ENCODE peak calls at places on chromosome 6, in nine cellular contexts. I, Z, S, N, U, L, Y, J and M are unnamed samples.

GRCh38 chr6:55963301-55963700 is 87.9 kb upstream of the BMP5 start:
- DNase-seq in J (peak), S (no peak), U (no peak), L (no peak), N (no peak), Y (no peak), I (peak), Z (no peak), M (no peak)

GRCh38 chr6:16370943-16371342 is 132.6 kb downstream of the GMPR start:
- DNase-seq in S (no peak), J (no peak), Y (no peak), U (no peak), L (no peak), Z (no peak), N (no peak), I (no peak), M (no peak)

GRCh38 chr6:36716476-36717093 is 19.0 kb downstream of the RAB44 start:
- DNase-seq in J (no peak), S (peak), L (no peak), I (no peak), Y (no peak), U (no peak), N (no peak), Z (no peak), M (no peak)

GRCh38 chr6:160742090-160742489 is 40.0 kb downstream of the PLG start:
- DNase-seq in L (no peak), U (peak), J (no peak), Z (no peak), S (no peak), Y (no peak), N (no peak), I (no peak), M (no peak)

GRCh38 chr6:122071950-122072647 is 327.4 kb upstream of the HSF2 start:
- DNase-seq in N (no peak), L (no peak), I (no peak), Z (no peak), S (no peak), U (no peak), J (no peak), Y (no peak), M (no peak)

GRCh38 chr6:43308101-43308989 is at the start of gene CRIP3:
- DNase-seq in N (no peak), J (peak), U (peak), Y (peak), S (peak), Z (peak), L (no peak), I (no peak), M (peak)

GRCh38 chr6:17280552-17281090 is 540 bp upstream of the RBM24 start:
- DNase-seq in N (peak), Z (peak), L (peak), S (peak), J (no peak), U (no peak), I (peak), Y (no peak), M (peak)

GRCh38 chr6:147207351-147207750 is 3.1 kb downstream of the STXBP5 start:
- DNase-seq in S (no peak), J (peak), N (no peak), I (no peak), Y (no peak), L (no peak), U (no peak), Z (no peak), M (no peak)

GRCh38 chr6:144131248-144131709 is 19.0 kb upstream of the STX11 start:
- DNase-seq in U (peak), Z (peak), L (no peak), N (no peak), J (peak), S (no peak), I (no peak), Y (no peak), M (no peak)

GRCh38 chr6:114315841-114316595 is 26.8 kb downstream of the HS3ST5 start:
- DNase-seq in Y (no peak), L (no peak), J (no peak), N (no peak), S (no peak), Z (no peak), U (no peak), I (no peak), M (no peak)

GRCh38 chr6:148980234-148980633 is 233.4 kb downstream of the UST start:
- DNase-seq in L (no peak), Y (no peak), J (no peak), S (no peak), I (no peak), Z (no peak), N (no peak), U (no peak), M (no peak)

GRCh38 chr6:33595001-33595846 is 15.1 kb upstream of the BAK1 start:
- DNase-seq in U (no peak), J (peak), N (no peak), L (no peak), I (no peak), Z (no peak), Y (no peak), S (no peak), M (no peak)

GRCh38 chr6:52724406-52725121 is 38.7 kb downstream of the GSTA2 start:
- DNase-seq in Z (peak), U (peak), S (peak), L (peak), N (peak), J (peak), I (peak), Y (peak), M (peak)

GRCh38 chr6:82337688-82338257 is 25.8 kb upstream of the TPBG start:
- DNase-seq in L (no peak), S (no peak), U (no peak), J (no peak), Y (no peak), N (no peak), I (no peak), Z (no peak), M (no peak)

GRCh38 chr6:56804996-56805395 is 149.9 kb upstream of the BEND6 start:
- DNase-seq in L (no peak), J (peak), N (no peak), U (no peak), S (no peak), Z (no peak), Y (no peak), I (no peak), M (no peak)

GRCh38 chr6:147287869-147288271 is 83.7 kb downstream of the STXBP5 start:
- DNase-seq in J (peak), I (no peak), N (no peak), S (no peak), L (no peak), Z (no peak), U (no peak), Y (no peak), M (no peak)

GRCh38 chr6:132333639-132334516 is 67.4 kb downstream of the MOXD1 start:
- DNase-seq in Z (no peak), S (peak), J (peak), L (no peak), U (no peak), I (no peak), N (no peak), Y (no peak), M (no peak)

GRCh38 chr6:98984102-98984501 is 36.4 kb upstream of the FBXL4 start:
- DNase-seq in L (no peak), S (no peak), I (peak), Y (no peak), Z (no peak), U (no peak), N (no peak), J (no peak), M (no peak)

GRCh38 chr6:95091823-95092436 is 485.4 kb upstream of the MANEA start:
- DNase-seq in Y (no peak), I (no peak), Z (peak), L (no peak), U (peak), S (no peak), J (peak), N (no peak), M (no peak)

GRCh38 chr6:129801909-129802308 is 59.2 kb downstream of the TMEM244 start:
- DNase-seq in Y (no peak), U (no peak), N (no peak), Z (no peak), I (no peak), J (no peak), L (no peak), S (no peak), M (no peak)

GRCh38 chr6:160337301-160337700 is 10.9 kb upstream of the SLC22A3 start:
- DNase-seq in Y (no peak), N (no peak), I (no peak), L (no peak), S (no peak), U (no peak), J (no peak), Z (no peak), M (no peak)

GRCh38 chr6:138631566-138631965 is 132.3 kb upstream of the NHSL1 start:
- DNase-seq in I (no peak), S (no peak), Z (no peak), Y (no peak), J (no peak), N (no peak), L (no peak), U (no peak), M (no peak)

GRCh38 chr6:132907231-132907630 is 92.9 kb downstream of the RPS12 start:
- DNase-seq in I (no peak), Y (no peak), S (no peak), L (no peak), J (no peak), U (no peak), Z (no peak), N (no peak), M (no peak)

GRCh38 chr6:1757133-1757532 is 147.4 kb downstream of the FOXC1 start:
- DNase-seq in U (no peak), S (no peak), N (no peak), Y (no peak), I (no peak), Z (no peak), J (no peak), L (no peak), M (no peak)

GRCh38 chr6:38588631-38589366 is 50.9 kb downstream of the BTBD9 start:
- DNase-seq in U (no peak), L (no peak), J (no peak), S (no peak), Y (no peak), N (no peak), I (no peak), Z (no peak), M (no peak)

GRCh38 chr6:22101163-22101562 is 195.7 kb downstream of the PRL start:
- DNase-seq in L (no peak), I (no peak), J (no peak), U (no peak), N (no peak), Y (no peak), Z (no peak), S (no peak), M (no peak)

GRCh38 chr6:170087946-170088348 is 202.9 kb downstream of the DLL1 start:
- DNase-seq in J (no peak), U (peak), Y (peak), Z (peak), I (peak), L (peak), S (no peak), N (no peak), M (peak)

GRCh38 chr6:128710305-128710704 is 172.6 kb upstream of the LAMA2 start:
- DNase-seq in J (no peak), N (no peak), S (no peak), L (no peak), U (no peak), Y (no peak), Z (no peak), I (no peak), M (no peak)

GRCh38 chr6:100593522-100593921 is 128.8 kb upstream of the SIM1 start:
- DNase-seq in S (no peak), J (peak), L (no peak), I (no peak), N (no peak), U (no peak), Z (no peak), Y (no peak), M (peak)

GRCh38 chr6:40350942-40351217 is 236.3 kb downstream of the LRFN2 start:
- DNase-seq in U (no peak), I (no peak), Y (no peak), N (peak), S (no peak), Z (no peak), L (no peak), J (no peak), M (no peak)

GRCh38 chr6:16630035-16630643 is 131.1 kb downstream of the ATXN1 start:
- DNase-seq in I (no peak), L (no peak), J (no peak), N (no peak), U (no peak), S (no peak), Y (no peak), Z (no peak), M (no peak)

DNA sequence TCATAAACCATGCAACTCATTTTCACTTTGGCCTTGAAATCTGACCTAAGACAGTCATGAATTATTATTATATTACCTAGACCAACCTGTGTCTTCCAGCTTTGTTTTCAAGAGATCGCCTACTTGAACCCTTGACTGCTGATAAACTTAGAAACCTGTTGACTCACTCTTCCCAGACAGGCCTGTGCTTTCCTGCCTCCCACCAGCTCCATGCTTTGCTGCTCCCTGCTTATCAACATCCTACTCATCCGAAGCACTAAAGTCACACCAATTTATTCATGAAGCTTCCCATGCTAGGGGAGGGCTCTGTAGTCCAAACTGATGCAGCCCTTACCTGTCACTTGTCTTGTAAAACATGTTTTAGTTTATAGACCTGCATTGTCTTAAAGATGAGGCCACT is 177.9 kb downstream of the SYNE1 start:
- DNase-seq in Z (no peak), J (no peak), I (no peak), L (no peak), Y (no peak), U (no peak), N (no peak), S (no peak), M (no peak)
- TF ChIP-seq CTCF in Z (no peak), J (no peak), I (no peak), L (no peak), Y (no peak), U (no peak), N (no peak), S (no peak), M (no peak)

GRCh38 chr6:167782698-167783517 is 43.8 kb upstream of the AFDN start:
- DNase-seq in J (no peak), I (no peak), Y (no peak), S (no peak), U (no peak), L (peak), N (no peak), Z (no peak), M (no peak)
- TF ChIP-seq CTCF in J (no peak), I (no peak), Y (no peak), S (no peak), U (no peak), L (no peak), N (no peak), Z (no peak), M (no peak)

GRCh38 chr6:73823046-73823735 is 127.2 kb downstream of the CD109 start:
- DNase-seq in J (peak), Z (no peak), N (no peak), Y (no peak), L (no peak), S (no peak), I (no peak), U (no peak), M (no peak)

GRCh38 chr6:73823832-73824231 is 127.8 kb downstream of the CD109 start:
- DNase-seq in Y (no peak), U (no peak), J (no peak), Z (no peak), L (no peak), I (no peak), S (no peak), N (no peak), M (no peak)
- TF ChIP-seq CTCF in Y (no peak), U (no peak), J (no peak), Z (no peak), L (no peak), I (no peak), S (no peak), N (no peak), M (no peak)

GRCh38 chr6:63635563-63636515 is at the start of gene PHF3:
- DNase-seq in N (peak), U (peak), Y (peak), J (peak), L (peak), Z (peak), I (peak), S (peak), M (peak)
- TF ChIP-seq CTCF in N (no peak), U (no peak), Y (no peak), J (no peak), L (no peak), Z (no peak), I (no peak), S (no peak), M (no peak)

DNA sequence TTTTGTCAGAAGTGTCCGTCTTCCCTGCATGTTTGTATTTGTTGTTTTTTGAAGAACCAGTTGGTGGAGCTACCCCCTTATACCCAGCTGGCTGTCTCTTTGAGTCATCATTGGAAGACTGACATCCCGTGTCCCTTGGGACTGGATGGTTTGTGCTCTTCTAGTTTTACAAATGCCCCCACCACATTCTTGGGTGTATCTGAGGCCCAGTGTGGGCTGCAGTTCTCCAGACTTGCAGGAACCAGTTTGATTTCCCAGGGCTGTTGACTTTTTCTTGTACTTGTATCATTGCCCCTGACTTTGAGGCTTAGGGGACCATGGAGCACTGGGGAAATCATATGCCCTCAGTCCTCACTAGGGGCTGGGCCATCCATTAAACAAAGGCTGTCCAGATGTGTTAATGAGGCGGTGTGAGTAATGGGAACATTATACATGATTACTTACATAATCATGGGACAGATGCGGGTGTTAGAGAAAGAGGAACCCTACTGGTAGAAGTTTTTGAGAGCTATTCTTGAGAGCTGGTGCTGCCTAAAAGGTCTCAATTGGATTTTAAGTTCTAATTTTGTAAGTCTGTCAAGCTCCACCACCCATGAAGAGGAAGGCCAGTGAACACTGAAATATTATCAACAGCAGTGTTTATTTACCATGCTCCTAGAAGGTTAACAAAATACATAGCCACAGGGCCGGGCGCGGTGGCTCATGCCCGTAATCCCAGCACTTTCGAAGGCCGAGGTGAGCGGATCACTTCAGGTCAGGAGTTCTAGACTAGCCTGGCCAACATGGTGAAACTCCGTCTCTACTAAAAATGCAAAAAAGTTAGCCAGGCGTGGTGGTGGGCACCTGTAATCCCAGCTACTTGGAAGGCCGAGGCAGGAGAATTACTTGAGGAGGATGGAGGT is 8.5 kb downstream of the JARID2 start:
- DNase-seq in S (no peak), Y (no peak), I (no peak), U (peak), Z (no peak), N (no peak), L (no peak), J (peak), M (no peak)
- TF ChIP-seq CTCF in S (no peak), Y (peak), I (no peak), U (peak), Z (no peak), N (no peak), L (no peak), J (no peak), M (no peak)

DNA sequence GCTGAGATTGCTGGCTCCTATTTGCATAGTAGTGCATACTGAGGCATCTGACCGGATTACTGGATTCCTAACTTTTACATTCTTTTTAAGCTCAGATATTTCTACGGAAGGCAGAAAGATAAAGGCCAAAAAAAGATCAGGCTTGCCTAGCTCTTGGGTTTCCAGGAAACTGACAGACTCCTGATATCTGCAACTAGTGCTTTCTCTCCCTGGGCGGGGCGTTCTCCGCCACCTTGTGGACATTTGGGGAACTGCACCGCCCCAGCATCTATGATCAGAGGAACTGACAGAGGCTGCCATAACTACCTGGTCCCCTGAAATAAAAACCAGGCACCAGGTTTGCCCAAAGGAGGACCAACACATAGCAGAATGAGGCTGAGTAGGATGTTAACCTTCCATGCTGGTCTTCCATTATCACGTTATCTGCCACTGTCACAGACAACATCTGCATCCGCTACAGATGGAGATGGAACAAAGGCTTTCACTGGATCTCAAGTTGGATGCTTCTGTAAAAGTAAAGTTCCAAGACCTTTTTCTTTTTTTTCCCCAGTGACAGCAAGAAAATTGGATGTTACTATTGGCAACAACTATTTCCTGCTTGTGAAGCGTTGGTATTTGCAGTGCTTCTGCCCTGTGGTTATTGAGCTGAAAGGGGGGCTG is 33.3 kb downstream of the NT5E start:
- DNase-seq in Z (peak), S (peak), U (peak), I (peak), J (peak), N (peak), Y (peak), L (peak), M (peak)
- TF ChIP-seq CTCF in Z (peak), S (peak), U (peak), I (peak), J (peak), N (peak), Y (peak), L (peak), M (peak)

DNA sequence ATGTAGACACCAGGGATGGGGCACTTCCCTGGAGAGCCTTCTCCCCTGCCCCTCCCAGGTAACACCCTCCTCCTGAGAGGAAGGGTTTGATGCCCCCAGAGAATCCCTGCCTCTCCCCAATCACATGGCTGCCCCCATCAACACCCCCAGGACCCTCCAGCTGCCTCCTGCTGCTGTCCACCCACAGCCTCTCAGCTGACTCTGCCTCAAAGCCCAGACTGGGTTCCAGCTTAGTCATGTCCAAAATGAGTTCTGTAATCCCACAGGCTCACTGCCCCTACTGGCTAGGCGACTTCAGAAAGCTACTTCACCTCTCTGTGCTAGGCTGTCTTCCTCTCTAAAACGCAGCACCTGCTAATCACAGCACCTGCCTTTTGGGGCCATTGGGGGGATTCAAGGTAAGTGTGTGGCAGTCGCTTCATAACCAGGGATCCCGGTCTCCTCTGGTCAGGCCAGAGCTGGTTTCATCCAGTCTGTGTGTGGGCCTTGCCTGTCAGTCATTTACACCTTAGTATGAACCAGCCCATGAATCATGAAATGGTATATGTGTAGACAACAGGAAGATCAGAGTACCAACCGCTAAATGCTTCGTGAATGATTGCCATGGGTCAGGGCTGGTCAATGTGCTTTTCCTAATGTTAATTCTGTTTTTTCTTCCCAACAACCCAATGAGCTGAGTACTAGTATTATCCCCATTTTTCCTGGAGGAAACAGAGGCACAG is 40.4 kb downstream of the TFEB start:
- DNase-seq in J (no peak), S (no peak), I (no peak), Z (no peak), N (no peak), U (no peak), L (no peak), Y (no peak), M (no peak)
- TF ChIP-seq CTCF in J (no peak), S (no peak), I (no peak), Z (no peak), N (no peak), U (no peak), L (no peak), Y (no peak), M (no peak)